ENCODE peak calls at places on chromosomes 2 and 18, in nine cellular contexts. G, X, U, D, P, N, V, Q and T are unnamed samples.

GRCh38 chr18:60292186-60292585 is 80.4 kb downstream of the MC4R start:
- DNase-seq in X (no peak), G (no peak), P (no peak), U (no peak), Q (no peak), V (no peak), N (peak; percentile 53), D (no peak), T (peak; percentile 3)

GRCh38 chr18:69102959-69103358 is 297.7 kb upstream of the DOK6 start:
- DNase-seq in N (no peak), X (no peak), G (no peak), P (no peak), U (no peak), D (no peak), V (no peak), Q (peak; percentile 9), T (no peak)

GRCh38 chr2:28271914-28272240 is 120.8 kb upstream of the FOSL2 start:
- DNase-seq in P (no peak), G (no peak), V (no peak), X (no peak), D (no peak), Q (no peak), U (no peak), N (no peak), T (no peak)

GRCh38 chr2:48131503-48132293 is 225.4 kb upstream of the FBXO11 start:
- DNase-seq in D (peak; percentile 49), X (no peak), P (peak; percentile 20), G (no peak), U (no peak), N (no peak), Q (peak; percentile 43), V (no peak), T (peak; percentile 94)

GRCh38 chr2:128457716-128458115 is 139.0 kb upstream of the HS6ST1 start:
- DNase-seq in Q (no peak), X (no peak), G (no peak), P (no peak), V (no peak), N (no peak), D (no peak), U (no peak), T (no peak)

GRCh38 chr2:138365581-138365980 is 136.0 kb upstream of the SPOPL start:
- DNase-seq in G (no peak), N (no peak), Q (no peak), X (no peak), V (no peak), P (no peak), D (no peak), U (no peak), T (no peak)

GRCh38 chr2:134460583-134460998 is 206.7 kb downstream of the MGAT5 start:
- DNase-seq in Q (peak; percentile 65), X (peak; percentile 74), G (peak; percentile 46), D (peak; percentile 76), V (no peak), N (peak; percentile 61), U (peak; percentile 89), P (peak; percentile 7), T (peak; percentile 88)

GRCh38 chr2:157838442-157839161 is 37.5 kb downstream of the ACVR1 start:
- DNase-seq in Q (peak; percentile 61), P (no peak), V (no peak), N (peak; percentile 57), X (peak; percentile 35), U (peak; percentile 81), D (peak; percentile 22), G (no peak), T (peak; percentile 68)

GRCh38 chr2:195837987-195838386 is 181.0 kb downstream of the SLC39A10 start:
- DNase-seq in D (no peak), Q (no peak), U (no peak), V (no peak), P (no peak), G (no peak), N (no peak), X (no peak), T (no peak)

GRCh38 chr2:24977631-24978030 is 5.9 kb upstream of the DNAJC27 start:
- DNase-seq in U (no peak), V (no peak), D (no peak), N (no peak), P (no peak), Q (no peak), X (no peak), G (no peak), T (no peak)

GRCh38 chr2:168490015-168490874 is 34.2 kb downstream of the CERS6 start:
- DNase-seq in V (no peak), X (no peak), G (no peak), N (no peak), U (no peak), D (no peak), Q (no peak), P (no peak), T (peak; percentile 35)

GRCh38 chr2:62787381-62787780 is 81.9 kb downstream of the EHBP1 start:
- DNase-seq in P (no peak), D (peak; percentile 31), V (no peak), X (no peak), Q (peak; percentile 12), G (no peak), U (no peak), N (peak; percentile 44), T (peak; percentile 56)

GRCh38 chr2:54903736-54904554 is 146.3 kb downstream of the RTN4 start:
- DNase-seq in P (no peak), V (peak; percentile 40), U (no peak), G (peak; percentile 51), N (peak; percentile 5), D (no peak), Q (peak; percentile 87), X (peak; percentile 17), T (no peak)

GRCh38 chr2:85165291-85165690 is 32.1 kb downstream of the TCF7L1 start:
- DNase-seq in D (no peak), Q (no peak), P (no peak), U (no peak), X (no peak), N (no peak), G (no peak), V (no peak), T (no peak)

GRCh38 chr2:170362313-170362795 is 184.4 kb downstream of the MYO3B start:
- DNase-seq in N (no peak), D (no peak), G (no peak), V (no peak), Q (no peak), U (no peak), X (no peak), P (no peak), T (no peak)

GRCh38 chr2:58562281-58562680 is 321.2 kb upstream of the FANCL start:
- DNase-seq in X (no peak), Q (no peak), V (no peak), U (no peak), D (no peak), G (no peak), N (no peak), P (no peak), T (peak; percentile 33)

GRCh38 chr2:186559848-186560247 is 30.0 kb upstream of the ITGAV start:
- DNase-seq in X (no peak), P (no peak), Q (no peak), U (no peak), D (no peak), N (no peak), G (no peak), V (no peak), T (no peak)

GRCh38 chr2:10286216-10287037 is 16.3 kb upstream of the HPCAL1 start:
- DNase-seq in G (peak; percentile 43), V (no peak), X (peak; percentile 98), D (peak; percentile 93), P (no peak), U (peak; percentile 76), Q (no peak), N (peak; percentile 77), T (no peak)

GRCh38 chr18:77032121-77032758 is 100.3 kb downstream of the MBP start:
- DNase-seq in G (no peak), D (no peak), X (no peak), V (no peak), Q (no peak), U (no peak), P (no peak), N (no peak), T (peak; percentile 38)